ENCODE peak calls at places on chromosomes 2 and 18, in eight cellular contexts. One of them, this sample, is unnamed.

GRCh38 chr2:8247905-8248622 is 433.8 kb upstream of the ID2 start:
- DNase-seq in activated CD8-positive, alpha-beta memory T cell treated with anti-CD3 and anti-CD28 coated beads for 48 hours: no peak
- DNase-seq in MG63: no peak
- DNase-seq in nephron progenitor cell: no peak
- DNase-seq in ascending aorta: no peak
- DNase-seq in IMR-90: peak; percentile 6
- DNase-seq in right lobe of liver: no peak
- DNase-seq in stimulated activated effector memory CD8-positive, alpha-beta T cell treated with anti-CD3 and anti-CD28 coated beads, Interleukin-12 subunit alpha, Interleukin-12 subunit beta, amount 100 ng/mL, for 72 hours: no peak
- DNase-seq in this sample: no peak

GRCh38 chr18:70337139-70337972 is 48.5 kb downstream of the SOCS6 start:
- DNase-seq in ascending aorta: peak; percentile 19
- DNase-seq in IMR-90: peak; percentile 92
- DNase-seq in activated CD8-positive, alpha-beta memory T cell treated with anti-CD3 and anti-CD28 coated beads for 48 hours: no peak
- DNase-seq in MG63: peak; percentile 71
- DNase-seq in right lobe of liver: no peak
- DNase-seq in stimulated activated effector memory CD8-positive, alpha-beta T cell treated with anti-CD3 and anti-CD28 coated beads, Interleukin-12 subunit alpha, Interleukin-12 subunit beta, amount 100 ng/mL, for 72 hours: no peak
- DNase-seq in nephron progenitor cell: no peak
- DNase-seq in this sample: peak; percentile 19

GRCh38 chr18:26003391-26003790 is 87.0 kb downstream of the SS18 start:
- DNase-seq in IMR-90: no peak
- DNase-seq in ascending aorta: no peak
- DNase-seq in nephron progenitor cell: no peak
- DNase-seq in stimulated activated effector memory CD8-positive, alpha-beta T cell treated with anti-CD3 and anti-CD28 coated beads, Interleukin-12 subunit alpha, Interleukin-12 subunit beta, amount 100 ng/mL, for 72 hours: no peak
- DNase-seq in activated CD8-positive, alpha-beta memory T cell treated with anti-CD3 and anti-CD28 coated beads for 48 hours: no peak
- DNase-seq in MG63: no peak
- DNase-seq in right lobe of liver: no peak
- DNase-seq in this sample: no peak

GRCh38 chr2:191696001-191696400 is 18.1 kb downstream of the NABP1 start:
- DNase-seq in MG63: peak; percentile 82
- DNase-seq in activated CD8-positive, alpha-beta memory T cell treated with anti-CD3 and anti-CD28 coated beads for 48 hours: no peak
- DNase-seq in IMR-90: peak; percentile 97
- DNase-seq in right lobe of liver: peak; percentile 33
- DNase-seq in nephron progenitor cell: no peak
- DNase-seq in stimulated activated effector memory CD8-positive, alpha-beta T cell treated with anti-CD3 and anti-CD28 coated beads, Interleukin-12 subunit alpha, Interleukin-12 subunit beta, amount 100 ng/mL, for 72 hours: no peak
- DNase-seq in ascending aorta: no peak
- DNase-seq in this sample: no peak

GRCh38 chr2:28496781-28497180 is 921 bp downstream of the PLB1 start:
- DNase-seq in nephron progenitor cell: no peak
- DNase-seq in stimulated activated effector memory CD8-positive, alpha-beta T cell treated with anti-CD3 and anti-CD28 coated beads, Interleukin-12 subunit alpha, Interleukin-12 subunit beta, amount 100 ng/mL, for 72 hours: no peak
- DNase-seq in right lobe of liver: no peak
- DNase-seq in ascending aorta: no peak
- DNase-seq in activated CD8-positive, alpha-beta memory T cell treated with anti-CD3 and anti-CD28 coated beads for 48 hours: no peak
- DNase-seq in IMR-90: no peak
- DNase-seq in MG63: no peak
- DNase-seq in this sample: no peak

GRCh38 chr18:36296591-36297418 is 708 bp upstream of the FHOD3 start:
- DNase-seq in MG63: peak; percentile 63
- DNase-seq in activated CD8-positive, alpha-beta memory T cell treated with anti-CD3 and anti-CD28 coated beads for 48 hours: peak; percentile 5
- DNase-seq in right lobe of liver: peak; percentile 48
- DNase-seq in ascending aorta: no peak
- DNase-seq in stimulated activated effector memory CD8-positive, alpha-beta T cell treated with anti-CD3 and anti-CD28 coated beads, Interleukin-12 subunit alpha, Interleukin-12 subunit beta, amount 100 ng/mL, for 72 hours: no peak
- DNase-seq in IMR-90: peak; percentile 77
- DNase-seq in nephron progenitor cell: peak; percentile 82
- DNase-seq in this sample: peak; percentile 79

GRCh38 chr18:73793386-73793785 is 354.2 kb downstream of the FBXO15 start:
- DNase-seq in nephron progenitor cell: no peak
- DNase-seq in right lobe of liver: no peak
- DNase-seq in activated CD8-positive, alpha-beta memory T cell treated with anti-CD3 and anti-CD28 coated beads for 48 hours: no peak
- DNase-seq in stimulated activated effector memory CD8-positive, alpha-beta T cell treated with anti-CD3 and anti-CD28 coated beads, Interleukin-12 subunit alpha, Interleukin-12 subunit beta, amount 100 ng/mL, for 72 hours: no peak
- DNase-seq in MG63: peak; percentile 2
- DNase-seq in ascending aorta: no peak
- DNase-seq in IMR-90: peak; percentile 75
- DNase-seq in this sample: no peak

GRCh38 chr2:166440313-166440712 is 53.7 kb downstream of the SCN7A start:
- DNase-seq in MG63: no peak
- DNase-seq in IMR-90: no peak
- DNase-seq in right lobe of liver: no peak
- DNase-seq in activated CD8-positive, alpha-beta memory T cell treated with anti-CD3 and anti-CD28 coated beads for 48 hours: no peak
- DNase-seq in ascending aorta: no peak
- DNase-seq in stimulated activated effector memory CD8-positive, alpha-beta T cell treated with anti-CD3 and anti-CD28 coated beads, Interleukin-12 subunit alpha, Interleukin-12 subunit beta, amount 100 ng/mL, for 72 hours: no peak
- DNase-seq in nephron progenitor cell: no peak
- DNase-seq in this sample: no peak

GRCh38 chr2:60053791-60054190 is 499.7 kb downstream of the BCL11A start:
- DNase-seq in activated CD8-positive, alpha-beta memory T cell treated with anti-CD3 and anti-CD28 coated beads for 48 hours: no peak
- DNase-seq in IMR-90: no peak
- DNase-seq in MG63: no peak
- DNase-seq in ascending aorta: no peak
- DNase-seq in stimulated activated effector memory CD8-positive, alpha-beta T cell treated with anti-CD3 and anti-CD28 coated beads, Interleukin-12 subunit alpha, Interleukin-12 subunit beta, amount 100 ng/mL, for 72 hours: no peak
- DNase-seq in right lobe of liver: no peak
- DNase-seq in nephron progenitor cell: no peak
- DNase-seq in this sample: no peak

GRCh38 chr18:24631238-24632025 is 171.0 kb downstream of the HRH4 start:
- DNase-seq in right lobe of liver: no peak
- DNase-seq in MG63: peak; percentile 48
- DNase-seq in activated CD8-positive, alpha-beta memory T cell treated with anti-CD3 and anti-CD28 coated beads for 48 hours: no peak
- DNase-seq in stimulated activated effector memory CD8-positive, alpha-beta T cell treated with anti-CD3 and anti-CD28 coated beads, Interleukin-12 subunit alpha, Interleukin-12 subunit beta, amount 100 ng/mL, for 72 hours: no peak
- DNase-seq in ascending aorta: no peak
- DNase-seq in IMR-90: peak; percentile 15
- DNase-seq in nephron progenitor cell: no peak
- DNase-seq in this sample: peak; percentile 25

GRCh38 chr2:66813976-66814375 is 379.1 kb downstream of the MEIS1 start:
- DNase-seq in ascending aorta: no peak
- DNase-seq in IMR-90: peak; percentile 64
- DNase-seq in stimulated activated effector memory CD8-positive, alpha-beta T cell treated with anti-CD3 and anti-CD28 coated beads, Interleukin-12 subunit alpha, Interleukin-12 subunit beta, amount 100 ng/mL, for 72 hours: no peak
- DNase-seq in right lobe of liver: no peak
- DNase-seq in activated CD8-positive, alpha-beta memory T cell treated with anti-CD3 and anti-CD28 coated beads for 48 hours: no peak
- DNase-seq in MG63: no peak
- DNase-seq in nephron progenitor cell: no peak
- DNase-seq in this sample: no peak

GRCh38 chr2:31354837-31355236 is 59.7 kb downstream of the XDH start:
- DNase-seq in nephron progenitor cell: no peak
- DNase-seq in ascending aorta: no peak
- DNase-seq in right lobe of liver: no peak
- DNase-seq in activated CD8-positive, alpha-beta memory T cell treated with anti-CD3 and anti-CD28 coated beads for 48 hours: no peak
- DNase-seq in IMR-90: no peak
- DNase-seq in MG63: no peak
- DNase-seq in stimulated activated effector memory CD8-positive, alpha-beta T cell treated with anti-CD3 and anti-CD28 coated beads, Interleukin-12 subunit alpha, Interleukin-12 subunit beta, amount 100 ng/mL, for 72 hours: no peak
- DNase-seq in this sample: no peak

GRCh38 chr2:39696072-39696471 is 30.4 kb downstream of the TMEM178A start:
- DNase-seq in ascending aorta: no peak
- DNase-seq in stimulated activated effector memory CD8-positive, alpha-beta T cell treated with anti-CD3 and anti-CD28 coated beads, Interleukin-12 subunit alpha, Interleukin-12 subunit beta, amount 100 ng/mL, for 72 hours: no peak
- DNase-seq in MG63: peak; percentile 15
- DNase-seq in IMR-90: peak; percentile 93
- DNase-seq in nephron progenitor cell: no peak
- DNase-seq in activated CD8-positive, alpha-beta memory T cell treated with anti-CD3 and anti-CD28 coated beads for 48 hours: no peak
- DNase-seq in right lobe of liver: no peak
- DNase-seq in this sample: no peak

GRCh38 chr2:15809504-15809903 is 130.8 kb upstream of the MYCN start:
- DNase-seq in nephron progenitor cell: no peak
- DNase-seq in ascending aorta: no peak
- DNase-seq in stimulated activated effector memory CD8-positive, alpha-beta T cell treated with anti-CD3 and anti-CD28 coated beads, Interleukin-12 subunit alpha, Interleukin-12 subunit beta, amount 100 ng/mL, for 72 hours: no peak
- DNase-seq in right lobe of liver: no peak
- DNase-seq in MG63: no peak
- DNase-seq in activated CD8-positive, alpha-beta memory T cell treated with anti-CD3 and anti-CD28 coated beads for 48 hours: no peak
- DNase-seq in IMR-90: no peak
- DNase-seq in this sample: no peak

GRCh38 chr2:103520547-103520946 is 758.7 kb downstream of the TMEM182 start:
- DNase-seq in nephron progenitor cell: no peak
- DNase-seq in activated CD8-positive, alpha-beta memory T cell treated with anti-CD3 and anti-CD28 coated beads for 48 hours: no peak
- DNase-seq in right lobe of liver: no peak
- DNase-seq in MG63: no peak
- DNase-seq in stimulated activated effector memory CD8-positive, alpha-beta T cell treated with anti-CD3 and anti-CD28 coated beads, Interleukin-12 subunit alpha, Interleukin-12 subunit beta, amount 100 ng/mL, for 72 hours: no peak
- DNase-seq in ascending aorta: no peak
- DNase-seq in IMR-90: no peak
- DNase-seq in this sample: no peak

GRCh38 chr2:160408575-160409291 is 84.9 kb downstream of the RBMS1 start:
- DNase-seq in ascending aorta: no peak
- DNase-seq in activated CD8-positive, alpha-beta memory T cell treated with anti-CD3 and anti-CD28 coated beads for 48 hours: no peak
- DNase-seq in MG63: peak; percentile 38
- DNase-seq in nephron progenitor cell: peak; percentile 16
- DNase-seq in right lobe of liver: no peak
- DNase-seq in stimulated activated effector memory CD8-positive, alpha-beta T cell treated with anti-CD3 and anti-CD28 coated beads, Interleukin-12 subunit alpha, Interleukin-12 subunit beta, amount 100 ng/mL, for 72 hours: no peak
- DNase-seq in IMR-90: no peak
- DNase-seq in this sample: peak; percentile 11